ENCODE peak calls at places on chromosomes 12 and 14, in ten cellular contexts. A, D, L, X, U, N, B, T, Y and G are unnamed samples.

GRCh38 chr12:3365416-3366385 is 125.3 kb upstream of the PRMT8 start:
- DNase-seq in Y (no peak), X (no peak), N (no peak), U (no peak), T (no peak), D (no peak), L (peak), A (no peak), B (no peak), G (no peak)

GRCh38 chr12:46217686-46218508 is 50.9 kb downstream of the SLC38A1 start:
- DNase-seq in B (peak), X (no peak), L (no peak), D (no peak), U (no peak), Y (no peak), T (no peak), A (peak), N (no peak), G (peak)

GRCh38 chr12:6620137-6620884 is 13.1 kb upstream of the CHD4 start:
- DNase-seq in N (no peak), T (no peak), L (no peak), X (peak), A (no peak), U (no peak), Y (peak), B (no peak), D (no peak), G (peak)

GRCh38 chr12:47808049-47808448 is 11.7 kb downstream of the HDAC7 start:
- DNase-seq in N (peak), B (peak), L (no peak), Y (no peak), X (peak), A (peak), U (no peak), T (peak), D (no peak), G (peak)

GRCh38 chr12:87779016-87779415 is 250.2 kb downstream of the C12orf50 start:
- DNase-seq in D (peak), N (no peak), B (no peak), T (peak), Y (no peak), L (no peak), X (no peak), U (no peak), A (no peak), G (no peak)

GRCh38 chr12:52215587-52216031 is 17.4 kb upstream of the KRT7 start:
- DNase-seq in U (no peak), N (peak), T (peak), Y (no peak), D (peak), A (no peak), B (no peak), X (no peak), L (no peak), G (no peak)

GRCh38 chr14:60652674-60653387 is 3.6 kb upstream of the SIX1 start:
- DNase-seq in D (no peak), A (no peak), Y (no peak), X (no peak), U (no peak), B (no peak), N (no peak), L (no peak), T (peak), G (no peak)

GRCh38 chr12:6821674-6822433 is at the start of gene GPR162:
- DNase-seq in L (no peak), B (no peak), T (peak), X (no peak), N (peak), Y (peak), A (no peak), U (no peak), D (no peak), G (peak)

GRCh38 chr12:716506-716905 is 35.9 kb upstream of the WNK1 start:
- DNase-seq in L (no peak), U (no peak), A (no peak), D (no peak), X (no peak), T (no peak), B (peak), Y (peak), N (no peak), G (no peak)

GRCh38 chr12:29041621-29042020 is 107.5 kb upstream of the FAR2 start:
- DNase-seq in U (no peak), N (no peak), L (no peak), Y (no peak), A (no peak), T (peak), D (peak), B (no peak), X (no peak), G (no peak)

GRCh38 chr12:82608706-82609105 is 78.0 kb upstream of the TMTC2 start:
- DNase-seq in A (no peak), X (no peak), N (no peak), L (no peak), T (peak), Y (no peak), U (no peak), D (no peak), B (no peak), G (no peak)

GRCh38 chr14:74712499-74713394 is at the start of the genes AREL1 and FCF1:
- DNase-seq in T (peak), A (peak), X (peak), N (peak), L (peak), Y (peak), B (peak), U (peak), D (peak), G (peak)

GRCh38 chr14:100056964-100057817 is 8.0 kb upstream of the EVL start:
- DNase-seq in L (no peak), X (no peak), T (peak), B (peak), Y (no peak), N (no peak), D (no peak), A (peak), U (no peak), G (no peak)

GRCh38 chr12:66896797-66897196 is 217.9 kb upstream of the GRIP1 start:
- DNase-seq in N (no peak), Y (no peak), X (no peak), B (no peak), A (no peak), U (no peak), T (no peak), L (no peak), D (no peak), G (no peak)

GRCh38 chr12:93302331-93303229 is 75.1 kb upstream of the NUDT4 start:
- DNase-seq in X (no peak), T (peak), D (peak), Y (no peak), B (no peak), L (no peak), N (no peak), A (peak), U (no peak), G (no peak)

GRCh38 chr12:52426034-52426433 is 8.1 kb downstream of the KRT75 start:
- DNase-seq in B (no peak), A (no peak), U (no peak), Y (no peak), N (no peak), L (no peak), D (no peak), X (no peak), T (no peak), G (no peak)

GRCh38 chr12:84502907-84503787 is 409.5 kb downstream of the SLC6A15 start:
- DNase-seq in B (peak), D (no peak), N (peak), Y (peak), U (no peak), A (peak), X (no peak), L (no peak), T (peak), G (no peak)

GRCh38 chr12:77946541-77947021 is 115.9 kb downstream of the NAV3 start:
- DNase-seq in X (no peak), N (no peak), U (no peak), T (peak), Y (no peak), L (no peak), A (no peak), B (no peak), D (no peak), G (no peak)

GRCh38 chr12:44876554-44877275 is 600 bp upstream of the NELL2 start:
- DNase-seq in T (no peak), B (peak), A (peak), D (no peak), L (no peak), Y (no peak), U (peak), X (peak), N (peak), G (no peak)

GRCh38 chr14:57317248-57317833 is 48.6 kb downstream of the AP5M1 start:
- DNase-seq in X (peak), B (peak), N (peak), T (peak), A (peak), D (peak), Y (peak), U (peak), L (peak), G (peak)

GRCh38 chr12:62736596-62736995 is 198.4 kb downstream of the PPM1H start:
- DNase-seq in B (no peak), X (no peak), L (no peak), T (no peak), Y (no peak), D (no peak), U (no peak), A (no peak), N (no peak), G (no peak)

GRCh38 chr12:75635606-75636444 is 124.4 kb upstream of the KRR1 start:
- DNase-seq in B (peak), D (no peak), L (no peak), T (peak), U (no peak), X (no peak), N (no peak), A (peak), Y (no peak), G (no peak)

GRCh38 chr12:27424631-27425230 is 21.8 kb upstream of the SMCO2 start:
- DNase-seq in D (peak), L (no peak), N (no peak), B (no peak), U (no peak), A (peak), X (no peak), T (peak), Y (peak), G (no peak)

GRCh38 chr12:12501121-12501520 is 61.5 kb downstream of the DUSP16 start:
- DNase-seq in Y (no peak), L (no peak), D (no peak), A (no peak), X (no peak), U (no peak), B (no peak), T (no peak), N (no peak), G (no peak)

GRCh38 chr14:93337143-93337753 is 4.4 kb upstream of the BTBD7 start:
- DNase-seq in X (no peak), D (no peak), B (no peak), A (peak), U (no peak), N (no peak), L (no peak), Y (no peak), T (no peak), G (no peak)

GRCh38 chr12:241266-241665 is 21.4 kb downstream of the SLC6A13 start:
- DNase-seq in Y (no peak), B (no peak), A (no peak), D (no peak), X (no peak), L (no peak), T (no peak), U (peak), N (no peak), G (no peak)

GRCh38 chr12:10668526-10668925 is 5.3 kb downstream of the STYK1 start:
- DNase-seq in U (no peak), X (no peak), D (no peak), L (no peak), A (no peak), Y (no peak), N (no peak), T (no peak), B (no peak), G (no peak)

GRCh38 chr12:113231275-113232231 is 10.3 kb downstream of the TPCN1 start:
- DNase-seq in Y (no peak), N (no peak), B (no peak), T (peak), U (no peak), L (no peak), D (peak), X (no peak), A (no peak), G (no peak)

GRCh38 chr12:108559748-108560147 is 1.2 kb downstream of the SART3 start:
- DNase-seq in X (no peak), N (no peak), B (no peak), D (no peak), U (no peak), Y (no peak), A (peak), T (no peak), L (no peak), G (no peak)
- TF ChIP-seq CTCF in X (no peak), N (no peak), B (no peak), D (peak), U (no peak), Y (no peak), A (no peak), T (no peak), L (no peak), G (no peak)

GRCh38 chr14:37565550-37565949 is 29.5 kb downstream of the FOXA1 start:
- DNase-seq in U (no peak), L (no peak), D (no peak), A (no peak), N (no peak), X (no peak), T (no peak), B (no peak), Y (no peak), G (no peak)
- TF ChIP-seq CTCF in U (peak), L (peak), D (peak), A (no peak), N (no peak), X (no peak), T (peak), B (no peak), Y (no peak), G (no peak)

GRCh38 chr12:15556411-15556810 is 232.8 kb downstream of the EPS8 start:
- DNase-seq in A (no peak), D (no peak), Y (no peak), L (no peak), N (no peak), B (no peak), T (no peak), X (no peak), U (no peak), G (no peak)
- TF ChIP-seq CTCF in A (no peak), D (no peak), Y (no peak), L (no peak), N (no peak), B (no peak), T (no peak), X (no peak), U (no peak), G (no peak)

GRCh38 chr12:122159879-122160278 is 14.1 kb downstream of the IL31 start:
- DNase-seq in B (peak), D (no peak), A (no peak), Y (no peak), X (no peak), L (no peak), U (no peak), T (no peak), N (no peak), G (no peak)
- TF ChIP-seq CTCF in B (peak), D (no peak), A (peak), Y (no peak), X (peak), L (no peak), U (no peak), T (no peak), N (no peak), G (no peak)

GRCh38 chr14:72793154-72793725 is 100.7 kb downstream of the DPF3 start:
- DNase-seq in Y (no peak), N (no peak), T (no peak), U (no peak), D (no peak), B (no peak), X (no peak), L (no peak), A (no peak), G (no peak)
- TF ChIP-seq CTCF in Y (no peak), N (no peak), T (no peak), U (no peak), D (no peak), B (no peak), X (no peak), L (no peak), A (no peak), G (no peak)

DNA sequence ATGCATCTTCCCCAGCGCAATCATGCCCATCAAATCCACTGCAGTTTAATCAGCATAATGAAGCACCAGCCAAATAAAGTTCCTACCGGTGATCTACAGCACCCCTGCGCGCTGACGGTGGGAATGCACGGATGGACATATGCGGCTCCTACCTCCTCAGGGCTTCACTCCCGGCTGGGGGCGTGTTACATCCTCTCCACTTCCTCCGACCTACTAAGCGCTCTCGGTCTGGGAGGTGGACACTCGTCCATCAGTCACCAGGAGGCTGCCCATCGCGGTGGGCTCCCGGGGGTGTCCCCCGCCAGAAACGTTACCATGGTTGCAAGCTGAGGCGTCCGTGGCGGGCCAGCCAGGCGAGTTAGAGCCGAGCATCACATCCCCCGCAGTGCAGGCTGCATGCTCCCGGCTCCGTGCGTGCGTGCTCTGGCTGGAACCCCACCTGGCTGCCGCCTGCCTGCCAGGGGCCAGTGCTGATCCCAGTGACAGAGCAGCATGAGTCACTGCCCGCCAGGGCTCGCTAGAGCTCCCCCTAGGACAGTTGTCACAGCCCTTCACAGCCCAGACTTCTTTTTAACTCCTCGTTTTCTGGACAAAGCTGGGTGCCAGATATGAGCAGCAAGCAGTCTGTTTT is 73.0 kb downstream of the CIT start:
- DNase-seq in N (peak), Y (no peak), T (peak), D (no peak), L (peak), A (peak), X (no peak), B (peak), U (peak), G (no peak)
- TF ChIP-seq CTCF in N (peak), Y (no peak), T (peak), D (peak), L (peak), A (no peak), X (no peak), B (no peak), U (peak), G (no peak)

GRCh38 chr12:111766608-111767361 is at the start of gene ALDH2:
- DNase-seq in N (peak), Y (peak), T (peak), X (peak), U (peak), A (peak), L (peak), B (peak), D (no peak), G (no peak)
- TF ChIP-seq CTCF in N (peak), Y (no peak), T (peak), X (no peak), U (no peak), A (no peak), L (no peak), B (no peak), D (no peak), G (no peak)

GRCh38 chr12:31726575-31726974 is 2.2 kb downstream of the AMN1 start:
- DNase-seq in D (no peak), L (no peak), N (no peak), Y (no peak), U (no peak), X (no peak), T (no peak), B (no peak), A (no peak), G (no peak)

GRCh38 chr12:31729728-31730127 is 907 bp upstream of the AMN1 start:
- DNase-seq in X (no peak), N (no peak), U (no peak), T (no peak), D (no peak), Y (no peak), B (no peak), A (no peak), L (no peak), G (no peak)

GRCh38 chr12:31727197-31727596 is 1.6 kb downstream of the AMN1 start:
- DNase-seq in D (no peak), Y (no peak), A (no peak), U (no peak), T (no peak), N (no peak), B (no peak), L (no peak), X (no peak), G (no peak)

GRCh38 chr12:31728289-31728916 is 418 bp downstream of the AMN1 start:
- DNase-seq in N (peak), Y (no peak), U (peak), D (peak), A (peak), B (peak), T (no peak), L (peak), X (no peak), G (no peak)

DNA sequence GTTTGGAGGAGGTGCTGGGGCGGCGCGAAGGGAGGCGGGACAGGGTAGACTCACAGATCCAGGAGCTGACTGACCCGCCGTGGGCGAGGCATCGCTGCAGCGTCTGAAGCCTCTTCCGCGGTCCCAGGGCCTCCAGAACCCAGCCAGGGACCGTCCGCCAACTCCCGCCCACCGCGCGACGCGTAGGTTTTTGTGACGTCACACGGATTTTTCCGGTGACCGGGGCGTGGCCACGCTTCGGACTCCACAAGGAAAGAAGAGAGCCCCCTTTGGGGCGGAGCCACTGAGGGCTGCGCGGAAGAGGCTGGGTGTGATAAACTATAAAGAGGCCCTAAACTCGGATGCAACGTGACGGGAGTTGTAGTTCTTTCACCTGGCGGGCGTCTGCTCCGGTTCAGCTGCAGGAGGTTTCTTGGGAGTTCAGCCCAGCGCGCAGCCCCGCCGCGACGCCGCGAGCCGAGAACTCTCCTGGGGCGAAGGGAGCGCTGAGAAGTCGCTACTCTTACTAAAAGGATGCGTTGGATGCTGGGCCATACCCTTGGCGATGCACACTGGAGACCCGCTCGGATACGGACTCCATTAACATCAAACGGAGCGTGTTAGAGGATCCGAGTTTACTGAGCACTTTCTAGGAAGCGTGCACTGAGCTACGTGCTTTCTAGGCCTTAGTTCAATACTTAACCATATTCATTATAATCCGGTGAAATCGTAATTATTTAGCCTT is at the start of gene AMN1:
- DNase-seq in B (peak), A (peak), T (peak), D (peak), X (peak), N (peak), L (peak), Y (peak), U (peak), G (peak)
- TF ChIP-seq CTCF in B (no peak), A (no peak), T (peak), D (no peak), X (peak), N (peak), L (no peak), Y (no peak), U (peak), G (no peak)

GRCh38 chr14:70036665-70037064 is 152.1 kb downstream of the SLC8A3 start:
- DNase-seq in N (no peak), A (no peak), L (no peak), T (no peak), B (no peak), U (no peak), X (no peak), Y (no peak), D (no peak), G (no peak)
- TF ChIP-seq CTCF in N (no peak), A (no peak), L (peak), T (peak), B (no peak), U (peak), X (no peak), Y (no peak), D (no peak), G (no peak)

DNA sequence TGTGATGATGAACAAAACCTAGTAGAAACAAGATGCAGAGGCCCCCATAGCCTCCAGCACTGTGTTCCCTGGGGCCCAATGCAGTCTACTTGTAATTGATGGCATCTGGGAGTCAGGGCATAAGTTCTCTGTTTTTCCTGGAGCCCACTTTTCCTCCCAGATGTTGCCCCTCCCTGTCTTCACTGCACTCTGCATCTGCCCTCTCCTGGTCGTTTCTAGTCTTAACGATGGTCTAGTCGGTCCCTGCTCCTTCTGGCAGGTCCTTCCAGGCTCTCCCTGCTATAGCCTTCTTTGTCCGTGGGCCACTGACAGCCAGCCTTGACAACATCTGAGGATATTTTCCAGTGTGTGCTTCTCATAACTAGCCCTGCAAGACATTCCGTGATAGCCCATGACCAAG is 208.3 kb downstream of the GXYLT1 start:
- DNase-seq in N (no peak), L (no peak), X (no peak), T (no peak), B (no peak), D (no peak), A (no peak), U (no peak), Y (no peak), G (no peak)
- TF ChIP-seq CTCF in N (no peak), L (no peak), X (no peak), T (no peak), B (no peak), D (no peak), A (no peak), U (no peak), Y (no peak), G (no peak)